ENCODE peak calls at places on chromosome 20, in five cellular contexts. J is NCI-H2227 treated with DMSO at 0.1 percent for 48 hours, O is OCI-M1, K is pancreas, Q is Daoy. P is an unnamed sample.

GRCh38 chr20:13857961-13858360 is 73.1 kb downstream of the NDUFAF5 start:
- DNase-seq in J (no peak), O (no peak), K (no peak), Q (no peak), P (no peak)

GRCh38 chr20:64001607-64002011 is 20.7 kb downstream of the PRPF6 start:
- DNase-seq in J (no peak), O (no peak), K (no peak), Q (peak; percentile 75), P (no peak)

GRCh38 chr20:45840700-45841198 is 7.2 kb downstream of the SNX21 start:
- DNase-seq in J (no peak), O (no peak), K (no peak), Q (no peak), P (no peak)

GRCh38 chr20:13355386-13355785 is 134.3 kb downstream of the ISM1 start:
- DNase-seq in J (no peak), O (no peak), K (no peak), Q (no peak), P (no peak)

GRCh38 chr20:46355778-46356177 is 47.5 kb upstream of the CDH22 start:
- DNase-seq in J (no peak), O (no peak), K (no peak), Q (no peak), P (no peak)

GRCh38 chr20:9492067-9492466 is 22.3 kb upstream of the LAMP5 start:
- DNase-seq in J (no peak), O (no peak), K (no peak), Q (no peak), P (no peak)

GRCh38 chr20:61310954-61311353 is 58.9 kb downstream of the CDH4 start:
- DNase-seq in J (no peak), O (no peak), K (no peak), Q (peak; percentile 31), P (no peak)

GRCh38 chr20:34970193-34971037 is 14.7 kb downstream of the MYH7B start:
- DNase-seq in J (no peak), O (no peak), K (no peak), Q (no peak), P (no peak)

GRCh38 chr20:33773412-33774089 is 37.6 kb upstream of the CHMP4B start:
- DNase-seq in J (no peak), O (no peak), K (no peak), Q (no peak), P (no peak)

GRCh38 chr20:2304180-2304579 is 8.4 kb downstream of the TGM3 start:
- DNase-seq in J (no peak), O (no peak), K (no peak), Q (no peak), P (no peak)

GRCh38 chr20:48769111-48769879 is 58.5 kb downstream of the PREX1 start:
- DNase-seq in J (no peak), O (peak; percentile 39), K (no peak), Q (peak; percentile 21), P (no peak)

GRCh38 chr20:59402697-59403096 is 102.3 kb downstream of the EDN3 start:
- DNase-seq in J (peak; percentile 61), O (no peak), K (no peak), Q (peak; percentile 23), P (peak; percentile 8)

GRCh38 chr20:1295276-1295930 is 29.3 kb downstream of the SNPH start:
- DNase-seq in J (no peak), O (no peak), K (no peak), Q (no peak), P (no peak)

GRCh38 chr20:1294497-1294896 is 28.4 kb downstream of the SNPH start:
- DNase-seq in J (no peak), O (no peak), K (no peak), Q (no peak), P (no peak)

GRCh38 chr20:35311409-35311808 is 19.2 kb upstream of the FAM83C start:
- DNase-seq in J (no peak), O (no peak), K (no peak), Q (peak; percentile 87), P (no peak)

GRCh38 chr20:61558726-61559125 is 306.7 kb downstream of the CDH4 start:
- DNase-seq in J (peak; percentile 79), O (no peak), K (no peak), Q (peak; percentile 55), P (no peak)

GRCh38 chr20:52145587-52145986 is 46.0 kb downstream of the ZFP64 start:
- DNase-seq in J (no peak), O (no peak), K (no peak), Q (no peak), P (no peak)

GRCh38 chr20:60354181-60354580 is 396.0 kb downstream of the CDH26 start:
- DNase-seq in J (no peak), O (no peak), K (no peak), Q (no peak), P (no peak)

GRCh38 chr20:31972481-31973386 is 4.8 kb downstream of the XKR7 start:
- DNase-seq in J (no peak), O (no peak), K (no peak), Q (peak; percentile 13), P (no peak)

GRCh38 chr20:63456429-63457284 is 15.8 kb downstream of the KCNQ2 start:
- DNase-seq in J (peak; percentile 13), O (no peak), K (no peak), Q (no peak), P (no peak)

GRCh38 chr20:24783631-24784492 is 165.2 kb upstream of the CST7 start:
- DNase-seq in J (no peak), O (no peak), K (no peak), Q (no peak), P (no peak)

GRCh38 chr20:33733654-33734576 is 2.1 kb downstream of the ZNF341 start:
- DNase-seq in J (no peak), O (peak; percentile 83), K (no peak), Q (peak; percentile 9), P (peak; percentile 58)

GRCh38 chr20:8749986-8750385 is 318.9 kb upstream of the PLCB4 start:
- DNase-seq in J (no peak), O (no peak), K (no peak), Q (peak; percentile 43), P (no peak)

GRCh38 chr20:63448050-63448449 is 24.4 kb downstream of the KCNQ2 start:
- DNase-seq in J (no peak), O (no peak), K (no peak), Q (no peak), P (no peak)

GRCh38 chr20:48285656-48286055 is 500.4 kb upstream of the SULF2 start:
- DNase-seq in J (no peak), O (no peak), K (no peak), Q (no peak), P (no peak)

GRCh38 chr20:16299892-16300291 is 273.4 kb downstream of the KIF16B start:
- DNase-seq in J (no peak), O (no peak), K (no peak), Q (no peak), P (no peak)

GRCh38 chr20:2816030-2816582 is at the start of gene TMEM239:
- DNase-seq in J (no peak), O (no peak), K (no peak), Q (no peak), P (no peak)

GRCh38 chr20:23106271-23106851 is 20.2 kb upstream of the CD93 start:
- DNase-seq in J (no peak), O (no peak), K (no peak), Q (no peak), P (no peak)

GRCh38 chr20:62804632-62805364 is at the start of gene OGFR:
- DNase-seq in J (no peak), O (peak; percentile 77), K (no peak), Q (peak; percentile 80), P (no peak)

GRCh38 chr20:54665812-54666211 is 190.4 kb downstream of the DOK5 start:
- DNase-seq in J (no peak), O (no peak), K (no peak), Q (no peak), P (no peak)

GRCh38 chr20:25011261-25011660 is 18.7 kb upstream of the APMAP start:
- DNase-seq in J (no peak), O (no peak), K (no peak), Q (no peak), P (no peak)

GRCh38 chr20:14304466-14304865 is 32.9 kb downstream of the FLRT3 start:
- DNase-seq in J (no peak), O (no peak), K (no peak), Q (no peak), P (no peak)

GRCh38 chr20:31933698-31934097 is 18.1 kb downstream of the PDRG1 start:
- DNase-seq in J (no peak), O (no peak), K (no peak), Q (no peak), P (no peak)